ENCODE peak calls at places on chromosomes 4 and X, in four cellular contexts. X, F, C and Z are unnamed samples.

GRCh38 chr4:62912531-62912930 is 1496.7 kb downstream of the TECRL start:
- DNase-seq in C (no peak), X (no peak), F (no peak), Z (peak; percentile 5)

GRCh38 chr4:83297548-83298260 is 13.1 kb upstream of the COQ2 start:
- DNase-seq in C (no peak), F (no peak), X (no peak), Z (no peak)

GRCh38 chr4:39319678-39320077 is 46.5 kb downstream of the RFC1 start:
- DNase-seq in C (no peak), X (no peak), F (peak; percentile 28), Z (peak; percentile 38)

GRCh38 chrX:25925956-25926355 is 212.2 kb upstream of the MAGEB18 start:
- DNase-seq in X (no peak), F (no peak), C (no peak), Z (no peak)

GRCh38 chr4:152981842-152982241 is 45.7 kb downstream of the FHDC1 start:
- DNase-seq in C (no peak), X (no peak), F (no peak), Z (no peak)

GRCh38 chr4:112245383-112245782 is 13.8 kb downstream of the AP1AR start:
- DNase-seq in X (no peak), C (no peak), F (no peak), Z (no peak)

GRCh38 chr4:146124023-146124680 is 51.4 kb upstream of the LSM6 start:
- DNase-seq in X (no peak), F (no peak), C (no peak), Z (no peak)

GRCh38 chr4:83108101-83108861 is 6.2 kb downstream of the PLAC8 start:
- DNase-seq in X (no peak), F (no peak), C (no peak), Z (no peak)

GRCh38 chr4:78417603-78418002 is 134.0 kb upstream of the ANXA3 start:
- DNase-seq in F (no peak), X (no peak), C (no peak), Z (no peak)

GRCh38 chrX:11113731-11114130 is 2.6 kb downstream of the HCCS start:
- DNase-seq in X (no peak), C (no peak), F (no peak), Z (no peak)
- TF ChIP-seq BHLHE40 in X (no peak), C (no peak), F (no peak), Z (no peak)

GRCh38 chrX:115233497-115234219 is at the start of gene LRCH2:
- DNase-seq in X (no peak), C (no peak), F (no peak), Z (no peak)

GRCh38 chrX:115234220-115234557 is 293 bp upstream of the LRCH2 start:
- DNase-seq in F (no peak), C (no peak), X (no peak), Z (no peak)

GRCh38 chrX:115226929-115227328 is 7.0 kb downstream of the LRCH2 start:
- DNase-seq in X (no peak), F (no peak), C (no peak), Z (peak; percentile 33)

GRCh38 chrX:115232933-115233496 is 881 bp downstream of the LRCH2 start:
- DNase-seq in X (no peak), C (no peak), F (no peak), Z (no peak)

GRCh38 chrX:115229337-115229991 is 4.4 kb downstream of the LRCH2 start:
- DNase-seq in C (no peak), X (no peak), F (no peak), Z (no peak)
- TF ChIP-seq KDM1A in C (no peak), X (no peak), F (no peak), Z (no peak)

GRCh38 chrX:115322375-115322774 is 32.9 kb downstream of the LUZP4 start:
- DNase-seq in X (peak; percentile 57), C (no peak), F (no peak), Z (no peak)

GRCh38 chrX:115324194-115324593 is 34.7 kb downstream of the LUZP4 start:
- DNase-seq in C (no peak), X (no peak), F (no peak), Z (no peak)
- TF ChIP-seq BHLHE40 in C (no peak), X (no peak), F (no peak), Z (no peak)

DNA sequence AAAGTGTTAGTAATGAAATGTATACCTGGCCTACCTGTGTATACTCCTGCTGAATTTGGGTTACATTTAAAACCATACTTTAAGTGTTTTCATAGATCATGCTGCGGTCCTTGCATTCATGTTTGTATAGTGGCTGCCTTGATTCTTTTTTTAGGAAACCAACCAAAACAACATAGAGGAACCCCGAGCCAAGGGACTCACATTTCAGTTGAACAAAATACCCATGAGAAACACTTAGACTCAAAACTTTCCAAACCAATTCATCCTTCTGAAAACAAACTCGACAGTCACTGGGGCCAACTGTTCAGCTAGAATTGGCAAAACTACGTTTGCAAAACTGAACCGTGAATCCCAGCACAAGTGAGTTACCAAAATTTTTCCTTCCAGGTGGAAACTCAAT is 1.4 kb downstream of the ADGRA3 start:
- DNase-seq in X (no peak), F (no peak), C (no peak), Z (no peak)
- TF ChIP-seq KDM1A in X (no peak), F (no peak), C (no peak), Z (no peak)

DNA sequence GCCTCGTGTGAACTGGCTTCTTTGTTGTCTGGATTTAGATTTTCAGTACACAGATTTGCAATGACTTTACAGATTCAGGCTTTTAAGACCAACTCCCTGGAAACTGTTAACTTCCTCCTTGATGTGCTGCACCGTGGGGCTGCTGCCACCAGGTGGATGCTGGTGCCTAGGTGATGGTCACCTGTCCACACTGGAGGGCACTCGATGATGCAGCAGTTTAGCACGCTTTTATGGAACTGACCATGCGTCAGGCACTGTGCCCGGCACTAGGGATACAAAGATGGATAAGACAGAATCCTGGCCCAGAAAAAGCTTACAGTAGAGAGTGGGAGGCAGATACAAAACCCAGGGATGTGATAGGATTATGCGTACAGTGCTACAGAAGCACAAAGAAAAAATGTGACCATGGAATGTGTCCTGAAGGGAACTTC is 180.7 kb downstream of the CEP135 start:
- DNase-seq in F (peak; percentile 0), C (no peak), X (no peak), Z (peak; percentile 56)
- TF ChIP-seq BHLHE40 in F (no peak), C (no peak), X (no peak), Z (no peak)

DNA sequence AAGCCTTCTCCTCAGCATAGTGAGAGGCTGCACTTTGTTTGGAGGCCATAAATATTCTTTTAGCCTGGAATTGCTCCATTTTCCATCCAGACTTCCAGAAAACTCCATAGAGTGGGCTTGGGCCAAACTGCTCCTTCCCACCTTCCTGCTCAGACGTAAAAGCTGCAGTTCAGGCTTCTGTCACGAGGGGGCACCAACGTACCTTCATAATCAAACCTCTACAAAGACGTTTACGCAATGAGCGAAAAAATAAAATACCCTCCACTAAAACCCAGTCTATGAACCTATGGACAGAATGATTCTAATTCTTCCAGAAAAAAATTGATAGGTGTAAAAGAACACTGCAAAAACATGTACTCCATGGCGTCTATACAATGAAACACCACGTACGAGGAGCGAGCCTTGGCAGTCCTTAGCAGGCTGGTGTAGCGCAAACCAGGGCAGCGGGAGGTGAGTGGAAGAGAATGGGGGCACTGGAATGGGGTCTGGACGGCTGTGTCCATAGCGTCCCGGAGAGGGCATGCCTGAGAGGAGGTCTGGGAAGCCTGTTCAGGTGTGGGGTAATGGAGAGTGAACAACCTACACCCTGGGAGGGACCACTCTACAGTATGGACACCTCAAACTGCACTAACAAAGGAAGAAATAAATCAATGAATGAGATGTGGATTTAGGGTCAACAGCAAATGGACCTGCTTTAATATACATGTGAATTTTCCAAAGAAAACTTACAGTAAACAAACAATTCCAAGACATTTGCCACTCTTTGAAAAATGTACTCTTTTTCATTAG is 14.3 kb upstream of the RAB40A start:
- DNase-seq in F (peak; percentile 8), C (peak; percentile 21), X (peak; percentile 40), Z (peak; percentile 43)
- TF ChIP-seq KDM1A in F (no peak), C (no peak), X (no peak), Z (no peak)